ENCODE peak calls at places on chromosomes 2 and 18, in five cellular contexts. One of them, this sample, is unnamed.
A peak's percentile ranks its signal among the peaks of the same experiment; 100 is the strongest.

GRCh38 chr18:36786686-36787085 is 42.1 kb downstream of the TPGS2 start:
- DNase-seq in DMS 273 treated with DMSO at 0.1 percent for 48 hours: no peak
- DNase-seq in epithelial cell of esophagus: peak; percentile 64
- DNase-seq in tibial nerve: peak; percentile 73
- DNase-seq in fibroblast of mammary gland: peak; percentile 68
- DNase-seq in this sample: peak; percentile 81

GRCh38 chr2:86822668-86823067 is 32.0 kb upstream of the CD8A start:
- DNase-seq in fibroblast of mammary gland: no peak
- DNase-seq in DMS 273 treated with DMSO at 0.1 percent for 48 hours: no peak
- DNase-seq in tibial nerve: no peak
- DNase-seq in epithelial cell of esophagus: no peak
- DNase-seq in this sample: no peak

GRCh38 chr18:51342815-51343214 is 145.3 kb upstream of the MEX3C start:
- DNase-seq in epithelial cell of esophagus: peak; percentile 89
- DNase-seq in tibial nerve: no peak
- DNase-seq in fibroblast of mammary gland: peak; percentile 79
- DNase-seq in DMS 273 treated with DMSO at 0.1 percent for 48 hours: peak; percentile 25
- DNase-seq in this sample: peak; percentile 58

GRCh38 chr18:29174891-29175290 is 998.0 kb upstream of the CDH2 start:
- DNase-seq in epithelial cell of esophagus: no peak
- DNase-seq in DMS 273 treated with DMSO at 0.1 percent for 48 hours: no peak
- DNase-seq in fibroblast of mammary gland: no peak
- DNase-seq in tibial nerve: no peak
- DNase-seq in this sample: peak; percentile 58

GRCh38 chr2:171794918-171795317 is 99.1 kb downstream of the SLC25A12 start:
- DNase-seq in tibial nerve: no peak
- DNase-seq in epithelial cell of esophagus: no peak
- DNase-seq in fibroblast of mammary gland: no peak
- DNase-seq in DMS 273 treated with DMSO at 0.1 percent for 48 hours: no peak
- DNase-seq in this sample: no peak

GRCh38 chr2:64524604-64525322 is 635 bp downstream of the AFTPH start:
- DNase-seq in tibial nerve: no peak
- DNase-seq in fibroblast of mammary gland: no peak
- DNase-seq in epithelial cell of esophagus: peak; percentile 26
- DNase-seq in DMS 273 treated with DMSO at 0.1 percent for 48 hours: no peak
- DNase-seq in this sample: peak; percentile 5

GRCh38 chr2:143451622-143452021 is 322.4 kb downstream of the ARHGAP15 start:
- DNase-seq in fibroblast of mammary gland: peak; percentile 68
- DNase-seq in DMS 273 treated with DMSO at 0.1 percent for 48 hours: no peak
- DNase-seq in epithelial cell of esophagus: peak; percentile 29
- DNase-seq in tibial nerve: no peak
- DNase-seq in this sample: peak; percentile 77

GRCh38 chr2:85551698-85552678 is 9.3 kb downstream of the GGCX start:
- DNase-seq in fibroblast of mammary gland: peak; percentile 78
- DNase-seq in tibial nerve: peak; percentile 93
- DNase-seq in DMS 273 treated with DMSO at 0.1 percent for 48 hours: peak; percentile 31
- DNase-seq in epithelial cell of esophagus: peak; percentile 86
- DNase-seq in this sample: no peak

GRCh38 chr2:201532686-201533304 is 81.3 kb downstream of the STRADB start:
- DNase-seq in DMS 273 treated with DMSO at 0.1 percent for 48 hours: no peak
- DNase-seq in tibial nerve: no peak
- DNase-seq in epithelial cell of esophagus: peak; percentile 41
- DNase-seq in fibroblast of mammary gland: peak; percentile 97
- DNase-seq in this sample: peak; percentile 96

GRCh38 chr2:3849213-3849612 is 145.8 kb downstream of the DCDC2C start:
- DNase-seq in epithelial cell of esophagus: no peak
- DNase-seq in tibial nerve: no peak
- DNase-seq in DMS 273 treated with DMSO at 0.1 percent for 48 hours: no peak
- DNase-seq in fibroblast of mammary gland: no peak
- DNase-seq in this sample: no peak

GRCh38 chr18:62060820-62061219 is 126.0 kb downstream of the PIGN start:
- DNase-seq in tibial nerve: no peak
- DNase-seq in fibroblast of mammary gland: no peak
- DNase-seq in DMS 273 treated with DMSO at 0.1 percent for 48 hours: no peak
- DNase-seq in epithelial cell of esophagus: no peak
- DNase-seq in this sample: no peak

GRCh38 chr2:99035920-99036319 is 99.9 kb upstream of the CRACDL start:
- DNase-seq in epithelial cell of esophagus: peak; percentile 8
- DNase-seq in tibial nerve: no peak
- DNase-seq in fibroblast of mammary gland: peak; percentile 20
- DNase-seq in DMS 273 treated with DMSO at 0.1 percent for 48 hours: no peak
- DNase-seq in this sample: no peak

GRCh38 chr2:177275041-177275440 is 10.5 kb upstream of the NFE2L2 start:
- DNase-seq in DMS 273 treated with DMSO at 0.1 percent for 48 hours: no peak
- DNase-seq in fibroblast of mammary gland: peak; percentile 94
- DNase-seq in epithelial cell of esophagus: peak; percentile 80
- DNase-seq in tibial nerve: no peak
- DNase-seq in this sample: peak; percentile 86

GRCh38 chr2:102142829-102143449 is 393 bp downstream of the IL1R1 start:
- DNase-seq in DMS 273 treated with DMSO at 0.1 percent for 48 hours: no peak
- DNase-seq in epithelial cell of esophagus: peak; percentile 47
- DNase-seq in tibial nerve: no peak
- DNase-seq in fibroblast of mammary gland: peak; percentile 63
- DNase-seq in this sample: peak; percentile 58

GRCh38 chr2:109440507-109441156 is 173.1 kb downstream of the SEPTIN10 start:
- DNase-seq in tibial nerve: no peak
- DNase-seq in fibroblast of mammary gland: no peak
- DNase-seq in DMS 273 treated with DMSO at 0.1 percent for 48 hours: no peak
- DNase-seq in epithelial cell of esophagus: no peak
- DNase-seq in this sample: peak; percentile 24

GRCh38 chr18:74901347-74902169 is 303.9 kb downstream of the ZNF407 start:
- DNase-seq in fibroblast of mammary gland: no peak
- DNase-seq in tibial nerve: no peak
- DNase-seq in epithelial cell of esophagus: peak; percentile 24
- DNase-seq in DMS 273 treated with DMSO at 0.1 percent for 48 hours: no peak
- DNase-seq in this sample: no peak

GRCh38 chr2:43034921-43035320 is 191.5 kb downstream of the ZFP36L2 start:
- DNase-seq in epithelial cell of esophagus: no peak
- DNase-seq in DMS 273 treated with DMSO at 0.1 percent for 48 hours: no peak
- DNase-seq in fibroblast of mammary gland: no peak
- DNase-seq in tibial nerve: no peak
- DNase-seq in this sample: no peak

GRCh38 chr2:230586328-230586982 is 126.2 kb upstream of the CAB39 start:
- DNase-seq in DMS 273 treated with DMSO at 0.1 percent for 48 hours: no peak
- DNase-seq in epithelial cell of esophagus: no peak
- DNase-seq in fibroblast of mammary gland: peak; percentile 5
- DNase-seq in tibial nerve: no peak
- DNase-seq in this sample: peak; percentile 6

GRCh38 chr2:235479604-235480003 is 14.2 kb upstream of the AGAP1 start:
- DNase-seq in fibroblast of mammary gland: no peak
- DNase-seq in epithelial cell of esophagus: no peak
- DNase-seq in DMS 273 treated with DMSO at 0.1 percent for 48 hours: no peak
- DNase-seq in tibial nerve: no peak
- DNase-seq in this sample: no peak